ENCODE peak calls at places on chromosomes 13 and 19, in four cellular contexts. J is psoas muscle, W is heart left ventricle, V is BE2C. X is an unnamed sample.

GRCh38 chr13:26495749-26496148 is 61.7 kb upstream of the WASF3 start:
- DNase-seq in J (no peak), W (no peak), V (no peak), X (no peak)

GRCh38 chr13:26254583-26255102 is 714 bp downstream of the CDK8 start:
- DNase-seq in J (peak; percentile 57), W (peak; percentile 59), V (peak; percentile 57), X (peak; percentile 65)

GRCh38 chr13:93080587-93080986 is 146.0 kb upstream of the GPC6 start:
- DNase-seq in J (no peak), W (no peak), V (peak; percentile 20), X (no peak)

GRCh38 chr19:10662384-10663251 is 8.5 kb downstream of the ILF3 start:
- DNase-seq in J (no peak), W (no peak), V (no peak), X (peak; percentile 82)

GRCh38 chr13:27708325-27708724 is 84.0 kb upstream of the GSX1 start:
- DNase-seq in J (no peak), W (no peak), V (no peak), X (no peak)

GRCh38 chr19:12834976-12835757 is 788 bp upstream of the RTBDN start:
- DNase-seq in J (no peak), W (no peak), V (peak; percentile 72), X (peak; percentile 78)

GRCh38 chr19:52660981-52661380 is 22.8 kb upstream of the ZNF83 start:
- DNase-seq in J (no peak), W (no peak), V (no peak), X (no peak)

GRCh38 chr19:48715276-48715675 is 4.2 kb downstream of the MAMSTR start:
- DNase-seq in J (no peak), W (peak; percentile 34), V (no peak), X (no peak)

GRCh38 chr19:3687393-3687773 is 12.9 kb downstream of the PIP5K1C start:
- DNase-seq in J (no peak), W (no peak), V (no peak), X (no peak)

GRCh38 chr19:44401108-44401786 is at the start of gene ZNF285:
- DNase-seq in J (peak; percentile 95), W (peak; percentile 95), V (peak; percentile 96), X (no peak)

GRCh38 chr19:17721821-17722220 is 2.5 kb downstream of the MAP1S start:
- DNase-seq in J (peak; percentile 48), W (peak; percentile 62), V (no peak), X (no peak)

GRCh38 chr13:86813198-86813597 is 858.0 kb upstream of the SLITRK5 start:
- DNase-seq in J (no peak), W (no peak), V (no peak), X (no peak)

GRCh38 chr19:18852634-18853033 is 20.9 kb downstream of the UPF1 start:
- DNase-seq in J (no peak), W (no peak), V (no peak), X (no peak)
- H3K4me1 ChIP-seq in J (peaks cover 32% of the 10 kb centered on the region), W (peaks cover 36% of the 10 kb centered on the region), V (peaks cover 31% of the 10 kb centered on the region), X (peaks cover 10% of the 10 kb centered on the region)

GRCh38 chr19:912181-913079 is 589 bp downstream of the R3HDM4 start:
- DNase-seq in J (no peak), W (no peak), V (no peak), X (peak; percentile 61)

GRCh38 chr19:913080-913748 is at the start of gene R3HDM4:
- DNase-seq in J (peak; percentile 84), W (peak; percentile 91), V (peak; percentile 82), X (peak; percentile 87)

GRCh38 chr19:906480-906879 is 6.5 kb downstream of the R3HDM4 start:
- DNase-seq in J (no peak), W (no peak), V (no peak), X (no peak)

GRCh38 chr19:907183-907853 is 5.7 kb downstream of the R3HDM4 start:
- DNase-seq in J (peak; percentile 23), W (no peak), V (no peak), X (peak; percentile 66)

DNA sequence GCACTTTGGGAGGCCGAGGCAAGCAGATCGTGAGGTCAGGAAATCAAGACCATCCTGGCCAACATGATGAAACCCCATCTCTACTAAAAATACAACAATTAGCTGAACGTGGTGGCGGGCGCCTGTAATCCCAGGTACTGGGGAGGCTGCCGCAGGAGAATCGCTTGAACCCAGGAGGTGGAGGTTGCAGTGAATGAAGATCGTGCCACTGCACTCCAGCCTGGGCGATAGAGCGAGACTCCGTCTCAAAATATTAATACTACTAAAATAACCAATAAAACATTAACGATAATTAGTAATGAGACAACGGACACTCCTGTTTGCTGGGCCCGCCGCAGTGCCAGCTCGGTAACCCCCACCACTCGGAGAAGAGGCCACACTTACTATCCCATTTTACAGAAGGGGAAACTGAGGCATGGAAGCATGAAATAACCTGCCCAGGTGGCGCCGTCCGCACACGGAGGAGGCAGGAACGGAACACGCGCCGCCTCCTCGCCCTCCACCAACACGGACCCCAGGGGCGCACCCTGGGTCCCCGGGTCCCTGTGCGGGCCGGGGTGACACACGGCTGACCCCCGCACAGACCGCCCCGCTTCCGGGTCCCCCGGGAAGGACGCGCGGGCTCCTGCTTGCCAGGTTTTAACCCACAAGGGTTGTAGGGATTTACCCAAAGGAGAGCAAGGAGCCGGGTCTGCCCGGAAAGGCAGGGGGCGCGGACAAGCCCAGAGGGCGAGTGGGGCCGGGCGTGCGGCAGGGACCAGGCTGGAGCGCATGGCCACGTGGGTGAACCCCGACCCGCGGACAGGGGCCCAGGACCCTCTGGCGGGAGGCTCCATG is 1.6 kb downstream of the R3HDM4 start:
- DNase-seq in J (no peak), W (no peak), V (no peak), X (no peak)
- H3K4me3 ChIP-seq in J (no peak overlapping the region), W (no peak overlapping the region), V (no peak overlapping the region), X (no peak overlapping the region)

GRCh38 chr19:8321760-8322637 is 703 bp downstream of the RPS28 start:
- DNase-seq in J (no peak), W (no peak), V (no peak), X (no peak)
- H3K4me1 ChIP-seq in J (peaks cover 33% of the 10 kb centered on the region), W (peaks cover 43% of the 10 kb centered on the region), V (peaks cover 7% of the 10 kb centered on the region), X (peaks cover 40% of the 10 kb centered on the region)

GRCh38 chr13:44676534-44676933 is 100.4 kb upstream of the TSC22D1 start:
- DNase-seq in J (no peak), W (no peak), V (no peak), X (no peak)

GRCh38 chr13:44680746-44681355 is 104.7 kb upstream of the TSC22D1 start:
- DNase-seq in J (no peak), W (no peak), V (no peak), X (no peak)

GRCh38 chr13:44679602-44680001 is 103.5 kb upstream of the TSC22D1 start:
- DNase-seq in J (no peak), W (no peak), V (no peak), X (no peak)
- H3K4me3 ChIP-seq in J (no peak overlapping the region), W (no peak overlapping the region), V (no peak overlapping the region), X (no peak overlapping the region)

DNA sequence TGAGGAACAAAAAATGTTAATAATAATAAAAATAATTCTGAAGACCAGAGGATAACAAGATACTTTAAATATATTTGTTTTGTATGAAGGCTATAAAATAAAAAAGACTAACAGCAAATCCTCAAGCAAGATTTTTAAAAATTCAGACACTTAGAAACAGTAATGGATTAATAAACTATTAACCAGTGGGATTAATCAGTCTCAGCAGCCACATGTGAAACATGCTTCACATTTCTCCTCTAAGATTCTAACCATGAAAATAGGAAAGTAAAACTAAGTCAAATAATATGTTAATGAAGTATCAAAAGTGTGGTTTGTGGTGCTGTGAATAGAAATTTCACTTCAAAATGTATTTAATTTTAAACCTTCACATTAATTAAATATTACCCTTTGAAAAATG is 57.4 kb downstream of the KCNRG start:
- DNase-seq in J (no peak), W (no peak), V (no peak), X (no peak)
- H3K4me1 ChIP-seq in J (peaks cover 40% of the 10 kb centered on the region), W (peaks cover 33% of the 10 kb centered on the region), V (no peaks in the 10 kb centered on the region), X (peaks cover 63% of the 10 kb centered on the region)

GRCh38 chr13:49606747-49607648 is 21.3 kb upstream of the ARL11 start:
- DNase-seq in J (peak; percentile 84), W (peak; percentile 85), V (peak; percentile 86), X (peak; percentile 94)
- H3K4me3 ChIP-seq in J (peak overlapping the region; percentile 54), W (peak overlapping the region; percentile 17), V (peak overlapping the region; percentile 46), X (peak overlapping the region; percentile 58)

DNA sequence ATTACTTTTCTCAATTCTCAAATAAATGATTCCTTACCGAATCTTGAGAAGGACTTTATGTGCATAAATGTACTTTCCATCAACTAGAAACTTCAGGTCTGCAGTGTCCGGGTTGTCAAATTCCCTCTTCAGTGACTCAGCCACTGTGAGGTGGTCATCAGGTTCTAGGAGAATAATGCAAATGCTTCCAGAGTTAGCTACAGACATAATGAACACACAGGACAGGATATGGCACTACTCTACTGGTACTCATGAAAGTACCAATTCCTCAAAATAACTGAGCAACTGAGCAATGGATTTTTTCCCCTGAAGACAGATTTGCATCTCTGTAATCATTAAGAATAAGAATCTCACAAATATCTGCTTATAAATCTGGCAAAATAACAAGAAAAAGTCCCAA is 31.2 kb downstream of the RCBTB2 start:
- DNase-seq in J (no peak), W (no peak), V (no peak), X (peak; percentile 58)
- H3K4me1 ChIP-seq in J (no peaks in the 10 kb centered on the region), W (peaks cover 23% of the 10 kb centered on the region), V (no peaks in the 10 kb centered on the region), X (peaks cover 65% of the 10 kb centered on the region)

GRCh38 chr19:34998777-34999497 is 1.2 kb upstream of the GRAMD1A start:
- DNase-seq in J (no peak), W (peak; percentile 72), V (no peak), X (no peak)
- H3K4me3 ChIP-seq in J (peak overlapping the region; percentile 94), W (peak overlapping the region; percentile 76), V (no peak overlapping the region), X (peak overlapping the region; percentile 71)